ENCODE peak calls at places on chromosome 22, in six cellular contexts. F is naive thymus-derived CD4-positive, alpha-beta T cell; A is K562; C is mesendoderm; X is right atrium auricular region; Z is ascending aorta. M is an unnamed sample.

GRCh38 chr22:22390989-22391388 is 117.6 kb downstream of the ZNF280B start:
- DNase-seq in Z (no peak), F (no peak), C (no peak), A (peak; percentile 24), X (peak; percentile 34), M (no peak)

GRCh38 chr22:31296258-31296657 is 4.0 kb upstream of the PIK3IP1 start:
- DNase-seq in F (no peak), Z (no peak), X (no peak), C (no peak), A (no peak), M (no peak)

GRCh38 chr22:35523167-35523928 is 17.3 kb upstream of the RASD2 start:
- DNase-seq in X (no peak), Z (no peak), F (no peak), C (no peak), A (no peak), M (no peak)

GRCh38 chr22:26606611-26607010 is 11.2 kb downstream of the CRYBB1 start:
- DNase-seq in Z (no peak), F (no peak), C (no peak), A (peak; percentile 35), X (no peak), M (no peak)

GRCh38 chr22:29003552-29003951 is 58.1 kb downstream of the C22orf31 start:
- DNase-seq in Z (no peak), A (no peak), X (no peak), C (no peak), F (no peak), M (no peak)

GRCh38 chr22:33271390-33272161 is 213.4 kb upstream of the SYN3 start:
- DNase-seq in C (no peak), X (peak; percentile 71), Z (peak; percentile 81), F (no peak), A (no peak), M (peak; percentile 94)

GRCh38 chr22:32341122-32341740 is 16.4 kb upstream of the RFPL3 start:
- DNase-seq in C (no peak), F (no peak), X (peak; percentile 50), Z (peak; percentile 42), A (no peak), M (no peak)

GRCh38 chr22:29269230-29269604 is 1.1 kb downstream of the EWSR1 start:
- DNase-seq in A (no peak), X (peak; percentile 40), C (peak; percentile 42), F (no peak), Z (no peak), M (no peak)

GRCh38 chr22:40453676-40454075 is 83.3 kb downstream of the SGSM3 start:
- DNase-seq in F (no peak), A (no peak), Z (no peak), X (no peak), C (no peak), M (no peak)

GRCh38 chr22:30600925-30601324 is 6.0 kb upstream of the TCN2 start:
- DNase-seq in X (no peak), F (no peak), Z (no peak), A (no peak), C (no peak), M (no peak)

GRCh38 chr22:26401726-26402125 is 27.3 kb upstream of the ASPHD2 start:
- DNase-seq in F (no peak), C (peak; percentile 43), Z (no peak), A (peak; percentile 75), X (no peak), M (peak; percentile 60)

GRCh38 chr22:35761037-35761436 is 43.4 kb downstream of the APOL5 start:
- DNase-seq in X (no peak), C (peak; percentile 56), F (no peak), A (no peak), Z (no peak), M (peak; percentile 61)

GRCh38 chr22:20928573-20928967 is 11.4 kb downstream of the CRKL start:
- DNase-seq in A (no peak), F (no peak), C (no peak), X (no peak), Z (no peak), M (no peak)

GRCh38 chr22:31872209-31872608 is 72.1 kb upstream of the YWHAH start:
- DNase-seq in X (no peak), Z (no peak), C (peak; percentile 56), F (no peak), A (peak; percentile 43), M (peak; percentile 47)

GRCh38 chr22:40334899-40335298 is 11.4 kb upstream of the ADSL start:
- DNase-seq in Z (no peak), C (peak; percentile 20), F (no peak), X (no peak), A (no peak), M (peak; percentile 56)

GRCh38 chr22:30204015-30204741 is 42.4 kb downstream of the LIF start:
- DNase-seq in C (no peak), F (no peak), A (no peak), Z (no peak), X (no peak), M (no peak)

GRCh38 chr22:17781319-17782031 is 7.2 kb upstream of the BID start:
- DNase-seq in Z (no peak), F (peak; percentile 68), X (no peak), C (no peak), A (no peak), M (peak; percentile 51)

GRCh38 chr22:32815943-32816342 is 14.4 kb downstream of the TIMP3 start:
- DNase-seq in A (no peak), Z (no peak), C (no peak), F (no peak), X (no peak), M (no peak)

GRCh38 chr22:33163815-33164214 is 105.6 kb upstream of the SYN3 start:
- DNase-seq in F (no peak), X (no peak), C (no peak), A (no peak), Z (no peak), M (no peak)

GRCh38 chr22:16783930-16784354 is 41.3 kb downstream of the XKR3 start:
- DNase-seq in Z (no peak), C (peak; percentile 48), A (peak; percentile 86), X (no peak), F (no peak), M (peak; percentile 72)

GRCh38 chr22:17562906-17563870 is at the start of gene SLC25A18:
- DNase-seq in F (no peak), A (peak; percentile 46), X (peak; percentile 73), C (peak; percentile 79), Z (no peak), M (no peak)

GRCh38 chr22:19215360-19215759 is 36.8 kb upstream of the SLC25A1 start:
- DNase-seq in A (no peak), C (no peak), Z (no peak), X (no peak), F (no peak), M (no peak)

GRCh38 chr22:46078241-46079092 is 71.9 kb upstream of the PPARA start:
- DNase-seq in F (no peak), Z (peak; percentile 87), C (no peak), X (peak; percentile 83), A (no peak), M (no peak)
- H3K4me1 ChIP-seq in F (peaks cover 14% of the 10 kb centered on the region), Z (peaks cover 52% of the 10 kb centered on the region), C (no peaks in the 10 kb centered on the region), X (no peaks in the 10 kb centered on the region), A (peaks cover 34% of the 10 kb centered on the region), M (peaks cover 15% of the 10 kb centered on the region)

GRCh38 chr22:24432059-24432853 is 4.9 kb downstream of the ADORA2A start:
- DNase-seq in C (no peak), F (no peak), Z (peak; percentile 78), A (peak; percentile 43), X (peak; percentile 74), M (peak; percentile 86)

GRCh38 chr22:24434472-24435322 is 7.3 kb downstream of the ADORA2A start:
- DNase-seq in Z (no peak), C (no peak), F (peak; percentile 78), A (no peak), X (no peak), M (peak; percentile 98)

GRCh38 chr22:24433001-24433867 is 5.8 kb downstream of the ADORA2A start:
- DNase-seq in F (no peak), Z (no peak), X (no peak), A (no peak), C (no peak), M (peak; percentile 80)

GRCh38 chr22:24435323-24435645 is 7.9 kb downstream of the ADORA2A start:
- DNase-seq in C (no peak), Z (no peak), A (no peak), F (no peak), X (no peak), M (peak; percentile 53)

DNA sequence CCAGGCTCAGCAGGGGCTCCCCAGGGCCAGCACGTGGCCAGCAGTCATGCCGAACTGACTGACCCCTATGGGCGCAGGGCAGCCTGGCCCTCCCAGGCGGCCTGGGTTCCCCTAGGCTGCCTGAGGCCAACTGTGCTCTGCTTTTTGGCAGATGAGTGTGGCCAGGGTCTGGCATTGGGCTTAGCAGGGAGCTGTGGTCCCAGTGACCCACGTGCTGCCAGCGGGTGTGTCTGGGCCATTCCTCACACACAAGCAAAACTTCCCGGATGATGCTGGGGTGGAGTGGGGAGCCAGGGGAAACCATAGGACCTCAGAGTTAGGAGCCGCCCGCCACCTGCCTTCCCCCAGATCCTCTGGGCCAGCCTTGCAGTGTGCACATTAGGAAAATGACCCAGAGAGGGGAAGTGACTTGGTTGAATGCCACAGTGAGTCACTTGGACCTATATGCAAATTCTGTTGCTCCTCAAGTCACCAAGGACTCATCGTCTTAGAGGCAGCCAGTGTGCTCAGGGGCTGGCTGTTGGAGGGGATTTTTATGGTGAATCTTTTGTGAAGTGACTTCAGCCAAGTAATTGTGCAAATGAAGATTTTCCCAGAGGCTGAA is 6.6 kb downstream of the ADORA2A start:
- DNase-seq in C (no peak), F (no peak), A (no peak), X (no peak), Z (no peak), M (peak; percentile 97)
- H3K4me1 ChIP-seq in C (no peaks in the 10 kb centered on the region), F (peaks cover 87% of the 10 kb centered on the region), A (peaks cover 23% of the 10 kb centered on the region), X (no peaks in the 10 kb centered on the region), Z (peaks cover 11% of the 10 kb centered on the region), M (peaks cover 98% of the 10 kb centered on the region)

DNA sequence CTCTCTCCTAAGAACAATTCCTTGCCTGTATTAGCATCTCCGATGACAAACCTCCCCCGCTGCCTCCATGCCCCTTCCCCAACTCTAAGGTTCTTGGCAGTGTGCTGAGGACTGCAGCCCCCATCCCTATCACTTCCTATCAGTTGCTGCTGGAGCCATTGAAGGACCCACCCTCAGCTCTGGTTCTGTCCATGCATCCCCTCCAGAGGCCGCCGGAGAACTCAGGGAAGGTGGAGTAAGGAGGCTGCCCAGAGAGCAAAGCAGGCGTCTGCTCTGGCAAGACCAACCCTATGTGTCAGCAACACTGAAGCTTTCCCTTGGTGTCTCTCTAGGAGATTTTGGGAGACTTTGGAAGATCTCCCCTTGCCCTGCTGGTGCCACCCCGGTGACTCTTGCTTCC is 1139.5 kb downstream of the TBC1D22A start:
- DNase-seq in F (no peak), A (no peak), Z (no peak), C (peak; percentile 7), X (peak; percentile 16), M (no peak)
- H3K4me1 ChIP-seq in F (no peaks in the 10 kb centered on the region), A (no peaks in the 10 kb centered on the region), Z (no peaks in the 10 kb centered on the region), C (no peaks in the 10 kb centered on the region), X (no peaks in the 10 kb centered on the region), M (no peaks in the 10 kb centered on the region)

GRCh38 chr22:44026630-44027511 is 2.8 kb downstream of the PARVB start:
- DNase-seq in Z (peak; percentile 90), C (no peak), F (peak; percentile 73), A (peak; percentile 41), X (peak; percentile 93), M (peak; percentile 85)
- H3K4me1 ChIP-seq in Z (peaks cover 3% of the 10 kb centered on the region), C (no peaks in the 10 kb centered on the region), F (peaks cover 15% of the 10 kb centered on the region), A (peaks cover 55% of the 10 kb centered on the region), X (no peaks in the 10 kb centered on the region), M (peaks cover 40% of the 10 kb centered on the region)

DNA sequence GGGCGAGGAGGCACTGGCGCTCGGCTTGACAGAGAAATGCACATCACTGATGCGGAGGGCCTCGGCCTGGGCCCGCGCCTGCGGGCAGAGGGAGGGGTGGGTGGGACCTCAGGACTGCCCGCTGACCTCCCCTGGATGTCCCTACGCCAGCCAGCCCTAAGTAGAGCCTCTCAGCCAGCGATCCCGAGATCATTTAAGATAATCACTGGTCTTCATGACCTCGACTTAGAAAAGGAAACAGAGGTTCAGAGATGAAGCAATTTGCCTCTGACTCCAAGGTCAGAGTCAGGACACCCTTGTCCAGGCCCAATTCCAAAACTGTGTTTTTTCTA is 4.9 kb downstream of the CBX6 start:
- DNase-seq in C (no peak), A (no peak), Z (no peak), F (no peak), X (no peak), M (no peak)
- H3K4me1 ChIP-seq in C (peaks cover 2% of the 10 kb centered on the region), A (peaks cover 34% of the 10 kb centered on the region), Z (peaks cover 74% of the 10 kb centered on the region), F (peaks cover 26% of the 10 kb centered on the region), X (no peaks in the 10 kb centered on the region), M (peaks cover 35% of the 10 kb centered on the region)

M was measured in Karpas-422.